ENCODE peak calls at places on chromosome 4, in four cellular contexts. O, K, N and J are unnamed samples.

GRCh38 chr4:169397762-169398161 is 127.0 kb upstream of the SH3RF1 start:
- DNase-seq in K (no peak), O (no peak), N (no peak), J (no peak)

GRCh38 chr4:69831646-69832325 is 28.2 kb downstream of the SULT1E1 start:
- DNase-seq in O (peak), K (no peak), N (peak), J (no peak)

GRCh38 chr4:75555294-75556164 is at the start of gene ODAPH:
- DNase-seq in K (no peak), O (peak), N (no peak), J (peak)

GRCh38 chr4:187276786-187277408 is 553.2 kb upstream of the FAT1 start:
- DNase-seq in N (no peak), K (no peak), O (no peak), J (no peak)

GRCh38 chr4:176981074-176981473 is 188.4 kb upstream of the VEGFC start:
- DNase-seq in N (no peak), O (no peak), K (no peak), J (no peak)

GRCh38 chr4:120692964-120693363 is 229.6 kb downstream of the PRDM5 start:
- DNase-seq in N (peak), O (no peak), K (no peak), J (no peak)

GRCh38 chr4:47315346-47315745 is 148.2 kb downstream of the COMMD8 start:
- DNase-seq in N (no peak), K (no peak), O (no peak), J (no peak)

GRCh38 chr4:181959121-181959520 is 284.1 kb upstream of the TENM3 start:
- DNase-seq in N (no peak), K (no peak), O (no peak), J (no peak)

GRCh38 chr4:165784672-165785071 is 88.4 kb upstream of the TLL1 start:
- DNase-seq in O (no peak), K (no peak), N (no peak), J (no peak)

GRCh38 chr4:77015390-77015789 is 60.4 kb downstream of the CCNI start:
- DNase-seq in O (no peak), K (no peak), N (no peak), J (no peak)

GRCh38 chr4:17310269-17310652 is 201.6 kb downstream of the QDPR start:
- DNase-seq in O (peak), K (no peak), N (no peak), J (no peak)

GRCh38 chr4:65791807-65792308 is 121.6 kb upstream of the EPHA5 start:
- DNase-seq in O (no peak), N (no peak), K (no peak), J (no peak)

GRCh38 chr4:22099896-22100295 is 151.3 kb upstream of the KCNIP4 start:
- DNase-seq in K (no peak), O (no peak), N (no peak), J (no peak)

GRCh38 chr4:82984459-82984858 is 26.2 kb downstream of the LIN54 start:
- DNase-seq in K (peak), O (no peak), N (peak), J (no peak)

GRCh38 chr4:173288296-173288695 is 45.9 kb downstream of the HMGB2 start:
- DNase-seq in K (peak), O (peak), N (peak), J (no peak)

GRCh38 chr4:7823416-7823824 is 116.2 kb downstream of the AFAP1 start:
- DNase-seq in N (peak), O (no peak), K (no peak), J (no peak)

GRCh38 chr4:39255916-39256315 is 73.6 kb downstream of the WDR19 start:
- DNase-seq in O (no peak), K (no peak), N (no peak), J (no peak)

GRCh38 chr4:141002323-141002805 is 130.9 kb downstream of the RNF150 start:
- DNase-seq in O (no peak), N (no peak), K (no peak), J (no peak)

GRCh38 chr4:10017037-10017893 is 4.0 kb downstream of the SLC2A9 start:
- DNase-seq in O (no peak), K (no peak), N (peak), J (no peak)

GRCh38 chr4:56055027-56055976 is 106.6 kb downstream of the CEP135 start:
- DNase-seq in K (no peak), O (no peak), N (no peak), J (no peak)

GRCh38 chr4:146959692-146960091 is 14.0 kb upstream of the TTC29 start:
- DNase-seq in N (no peak), O (no peak), K (no peak), J (peak)

GRCh38 chr4:24321151-24321550 is 263.2 kb downstream of the DHX15 start:
- DNase-seq in O (no peak), N (no peak), K (no peak), J (no peak)

GRCh38 chr4:31442236-31442635 is 722.1 kb downstream of the PCDH7 start:
- DNase-seq in O (no peak), N (peak), K (no peak), J (no peak)

GRCh38 chr4:2935762-2936743 is 27.2 kb downstream of the NOP14 start:
- DNase-seq in K (no peak), O (peak), N (no peak), J (no peak)

GRCh38 chr4:111556861-111557260 is 588.4 kb upstream of the FAM241A start:
- DNase-seq in O (no peak), N (no peak), K (no peak), J (no peak)

GRCh38 chr4:3533421-3533820 is 1.2 kb upstream of the LRPAP1 start:
- DNase-seq in K (no peak), O (no peak), N (no peak), J (no peak)

GRCh38 chr4:58514299-58514698 is 1404.1 kb upstream of the IGFBP7 start:
- DNase-seq in K (no peak), O (no peak), N (no peak), J (no peak)

GRCh38 chr4:141914746-141915145 is 278.4 kb downstream of the IL15 start:
- DNase-seq in N (no peak), O (no peak), K (no peak), J (no peak)

GRCh38 chr4:749771-750666 is 44.4 kb downstream of the PCGF3 start:
- DNase-seq in O (no peak), N (no peak), K (no peak), J (no peak)

GRCh38 chr4:109359040-109359646 is 56.7 kb upstream of the COL25A1 start:
- DNase-seq in K (no peak), N (no peak), O (peak), J (no peak)

GRCh38 chr4:123403205-123403604 is 6.6 kb downstream of the SPRY1 start:
- DNase-seq in N (no peak), K (no peak), O (no peak), J (no peak)

GRCh38 chr4:140237616-140238352 is 83.8 kb upstream of the MAML3 start:
- DNase-seq in N (no peak), K (no peak), O (no peak), J (no peak)

DNA sequence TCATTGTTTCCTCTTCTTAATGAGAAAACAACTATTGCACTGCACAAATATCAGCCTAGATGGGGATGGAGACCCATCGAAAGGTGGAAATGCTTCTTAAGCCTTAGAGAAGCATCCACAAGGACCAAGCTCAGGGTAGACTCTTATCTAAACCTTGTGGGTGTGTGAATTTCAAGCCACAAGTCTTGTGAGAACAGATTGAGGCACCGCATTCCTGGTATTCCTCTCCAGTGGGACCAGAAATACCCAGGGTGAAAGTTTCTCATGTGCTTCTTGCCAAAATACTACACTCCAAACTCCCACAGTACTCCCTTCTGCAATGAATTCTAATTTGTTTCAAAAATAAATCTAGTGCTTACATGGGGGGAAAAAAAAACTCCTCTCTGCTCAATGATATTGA is 375.6 kb downstream of the PDGFC start:
- DNase-seq in O (no peak), K (no peak), N (no peak), J (no peak)
- TF ChIP-seq TARDBP in O (no peak), K (no peak), N (no peak), J (no peak)

GRCh38 chr4:89111833-89112563 is 665 bp downstream of the TIGD2 start:
- DNase-seq in O (no peak), K (no peak), N (peak), J (no peak)
- TF ChIP-seq SP1 in O (no peak), K (no peak), N (no peak), J (no peak)

GRCh38 chr4:101954351-101954750 is 163.8 kb downstream of the BANK1 start:
- DNase-seq in K (no peak), N (no peak), O (no peak), J (no peak)

GRCh38 chr4:101953949-101954348 is 163.4 kb downstream of the BANK1 start:
- DNase-seq in K (no peak), O (no peak), N (peak), J (no peak)

GRCh38 chr4:101952985-101953384 is 162.5 kb downstream of the BANK1 start:
- DNase-seq in N (no peak), O (no peak), K (no peak), J (no peak)

GRCh38 chr4:101956068-101956805 is 165.7 kb downstream of the BANK1 start:
- DNase-seq in K (no peak), N (no peak), O (no peak), J (no peak)

DNA sequence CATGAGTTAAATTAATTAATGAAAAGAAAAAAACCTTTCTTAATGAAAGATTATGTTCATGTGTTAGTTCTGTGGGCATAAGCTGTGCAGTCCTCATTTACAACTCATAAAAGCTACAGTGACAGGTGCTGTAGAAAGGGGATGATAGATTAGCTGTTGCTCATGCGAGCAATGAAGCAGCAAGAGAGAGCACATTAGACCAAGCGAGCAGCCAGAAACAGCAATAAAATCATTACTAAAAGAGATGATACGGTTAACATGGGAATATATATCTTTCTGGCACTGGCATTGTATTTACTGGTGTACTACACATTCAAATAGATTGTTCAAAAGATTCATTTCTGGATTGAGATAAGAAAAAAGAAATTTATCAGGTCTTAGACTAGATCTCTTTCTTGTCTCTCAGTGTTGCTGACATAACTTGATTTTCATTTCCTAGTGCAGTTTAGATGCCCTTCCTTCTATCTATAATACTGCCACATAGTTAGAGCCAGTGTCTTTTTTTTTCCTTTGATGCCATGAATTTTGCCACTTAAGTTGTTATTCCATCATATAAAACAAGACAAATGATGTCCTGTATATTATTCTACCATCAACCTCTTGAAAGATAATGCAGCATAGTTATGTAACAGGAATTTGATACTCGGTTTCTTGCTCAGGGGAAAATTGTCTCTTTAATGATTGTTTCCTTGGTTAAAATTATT is 164.6 kb downstream of the BANK1 start:
- DNase-seq in K (no peak), O (no peak), N (no peak), J (peak)
- TF ChIP-seq TARDBP in K (no peak), O (no peak), N (no peak), J (no peak)

GRCh38 chr4:154720123-154720522 is 23.7 kb upstream of the LRAT start:
- DNase-seq in N (no peak), K (no peak), O (no peak), J (no peak)
- TF ChIP-seq SP1 in N (no peak), K (no peak), O (no peak), J (no peak)

DNA sequence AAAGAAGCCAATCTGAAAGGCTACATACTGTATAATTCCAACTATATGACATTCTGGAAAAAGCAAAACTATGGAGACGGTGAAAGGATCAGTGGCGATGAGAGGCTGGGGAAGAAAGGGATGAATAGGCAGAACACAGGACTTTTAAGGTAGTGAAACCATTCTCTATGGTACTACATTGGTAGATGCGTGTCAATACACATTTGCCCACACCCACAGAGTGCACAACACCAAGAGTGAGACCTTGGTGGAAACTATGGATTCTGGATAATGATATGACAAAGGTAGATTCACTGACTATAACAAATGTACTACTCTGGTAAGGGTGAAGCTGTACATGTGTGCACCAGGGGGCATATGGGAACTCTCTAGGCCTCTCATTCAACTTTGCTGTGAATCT is 134.5 kb downstream of the FBXW7 start:
- DNase-seq in N (no peak), K (no peak), O (no peak), J (no peak)
- TF ChIP-seq TARDBP in N (no peak), K (no peak), O (no peak), J (no peak)

GRCh38 chr4:127545271-127545670 is 87.5 kb upstream of the INTU start:
- DNase-seq in N (no peak), K (no peak), O (no peak), J (no peak)

DNA sequence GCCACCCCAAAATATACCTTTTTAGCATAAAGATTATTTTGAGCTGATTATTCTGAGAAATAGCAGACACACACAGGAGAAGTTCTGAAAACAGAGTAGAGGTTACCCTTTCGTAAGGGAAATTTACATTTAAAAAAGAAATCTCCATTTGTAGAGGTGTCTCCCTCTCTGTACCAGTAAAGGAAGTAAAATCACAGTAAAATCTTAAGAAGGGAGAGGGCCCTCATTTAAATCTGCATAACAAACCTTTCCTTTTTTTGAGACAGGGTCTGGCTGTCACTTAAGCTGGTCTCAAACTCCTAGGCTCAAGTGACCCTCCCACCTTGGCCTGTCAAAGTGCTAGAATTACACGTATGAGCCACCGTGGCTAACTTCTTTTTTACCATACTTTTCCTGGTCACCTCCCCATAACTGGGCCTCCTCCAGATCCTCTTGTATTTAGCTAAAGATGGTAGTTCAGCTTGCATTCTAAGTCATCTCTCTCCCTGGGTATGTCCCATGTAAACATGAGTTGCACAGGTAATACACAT is 92.2 kb upstream of the INTU start:
- DNase-seq in O (no peak), N (no peak), K (no peak), J (no peak)
- TF ChIP-seq SP1 in O (no peak), N (no peak), K (no peak), J (no peak)

GRCh38 chr4:129358571-129358970 is 262.6 kb downstream of the C4orf33 start:
- DNase-seq in O (no peak), K (no peak), N (no peak), J (no peak)
- TF ChIP-seq TARDBP in O (no peak), K (no peak), N (no peak), J (no peak)

GRCh38 chr4:91447168-91447567 is 856.6 kb upstream of the GRID2 start:
- DNase-seq in K (no peak), N (no peak), O (no peak), J (no peak)

GRCh38 chr4:91454111-91454510 is 849.7 kb upstream of the GRID2 start:
- DNase-seq in O (no peak), K (no peak), N (no peak), J (no peak)

GRCh38 chr4:91448668-91449330 is 855.0 kb upstream of the GRID2 start:
- DNase-seq in N (no peak), K (no peak), O (no peak), J (no peak)
- TF ChIP-seq SP1 in N (no peak), K (no peak), O (no peak), J (no peak)

DNA sequence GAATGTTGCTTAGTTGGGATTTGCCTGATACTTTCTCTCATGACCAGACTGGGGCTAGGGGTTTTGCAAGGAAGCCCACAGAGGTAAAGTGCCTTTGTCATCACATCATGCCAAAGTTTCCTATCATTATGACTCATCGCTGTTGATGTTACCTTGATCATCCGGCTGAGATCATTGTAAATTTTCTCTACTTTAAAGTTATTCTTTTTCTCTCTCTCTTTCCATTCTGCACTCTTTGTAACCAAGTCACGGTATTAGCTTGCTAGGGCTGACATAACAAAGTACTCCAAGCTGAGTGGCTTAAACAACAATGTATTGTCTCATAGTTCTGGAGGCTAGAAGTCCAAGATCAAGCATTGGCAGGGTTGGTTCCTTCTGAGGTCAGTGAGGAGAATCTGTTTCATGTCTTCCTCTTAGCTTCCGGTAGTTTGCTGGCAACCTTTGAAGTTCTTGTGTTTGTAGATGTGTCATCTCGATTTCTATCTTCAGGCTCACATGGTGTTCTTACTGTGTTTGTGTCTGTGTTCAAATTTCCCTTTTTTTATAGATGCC is 113.0 kb downstream of the DTHD1 start:
- DNase-seq in K (no peak), O (peak), N (peak), J (no peak)
- TF ChIP-seq TARDBP in K (no peak), O (no peak), N (no peak), J (no peak)

GRCh38 chr4:73869130-73870055 is at the start of gene CXCL1:
- DNase-seq in O (no peak), N (no peak), K (peak), J (peak)

GRCh38 chr4:73870260-73870659 is 1.1 kb downstream of the CXCL1 start:
- DNase-seq in N (no peak), K (no peak), O (no peak), J (no peak)

GRCh38 chr4:73872331-73873108 is 3.3 kb downstream of the CXCL1 start:
- DNase-seq in K (no peak), N (no peak), O (no peak), J (no peak)

GRCh38 chr4:73871911-73872310 is 2.7 kb downstream of the CXCL1 start:
- DNase-seq in N (no peak), O (no peak), K (no peak), J (no peak)

DNA sequence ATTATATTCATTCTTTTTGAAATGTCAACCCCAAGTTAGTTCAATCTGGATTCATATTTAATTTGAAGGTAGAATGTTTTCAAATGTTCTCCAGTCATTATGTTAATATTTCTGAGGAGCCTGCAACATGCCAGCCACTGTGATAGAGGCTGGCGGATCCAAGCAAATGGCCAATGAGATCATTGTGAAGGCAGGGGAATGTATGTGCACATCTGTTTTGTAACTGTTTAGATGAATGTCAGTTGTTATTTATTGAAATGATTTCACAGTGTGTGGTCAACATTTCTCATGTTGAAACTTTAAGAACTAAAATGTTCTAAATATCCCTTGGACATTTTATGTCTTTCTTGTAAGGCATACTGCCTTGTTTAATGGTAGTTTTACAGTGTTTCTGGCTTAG is 1.6 kb downstream of the CXCL1 start:
- DNase-seq in O (no peak), K (no peak), N (no peak), J (no peak)
- TF ChIP-seq SP1 in O (no peak), K (no peak), N (no peak), J (no peak)